ENCODE peak calls at places on chromosomes 13 and 19, in seven cellular contexts. One of them, this sample, is unnamed.

GRCh38 chr19:11747277-11747676 is 8.5 kb upstream of the ZNF823 start:
- DNase-seq in activated CD4-positive, alpha-beta memory T cell treated with anti-CD3 and anti-CD28 coated beads, Interleukin-2, amount 10 ng/mL, durations not matched to agents 7 days and 5 days: no peak
- DNase-seq in heart right ventricle: no peak
- DNase-seq in activated T-helper 2 cell treated with anti-CD3 and anti-CD28 coated beads, Interferon-gamma antibody, Interleukin-2, Interleukin-4, amounts not matched to agents 10 μg/mL and 5 μg/mL and 100 μg/mL, durations not matched to agents 14 hours and 24 hours and 36 hours: no peak
- DNase-seq in lung: no peak
- DNase-seq in stomach: no peak
- DNase-seq in MM.1S: no peak
- DNase-seq in this sample: no peak

GRCh38 chr19:56088454-56089215 is 32.5 kb downstream of the ZNF787 start:
- DNase-seq in activated CD4-positive, alpha-beta memory T cell treated with anti-CD3 and anti-CD28 coated beads, Interleukin-2, amount 10 ng/mL, durations not matched to agents 7 days and 5 days: no peak
- DNase-seq in heart right ventricle: no peak
- DNase-seq in activated T-helper 2 cell treated with anti-CD3 and anti-CD28 coated beads, Interferon-gamma antibody, Interleukin-2, Interleukin-4, amounts not matched to agents 10 μg/mL and 5 μg/mL and 100 μg/mL, durations not matched to agents 14 hours and 24 hours and 36 hours: no peak
- DNase-seq in lung: no peak
- DNase-seq in stomach: no peak
- DNase-seq in MM.1S: no peak
- DNase-seq in this sample: no peak

GRCh38 chr19:4976412-4977298 is 7.7 kb downstream of the KDM4B start:
- DNase-seq in activated CD4-positive, alpha-beta memory T cell treated with anti-CD3 and anti-CD28 coated beads, Interleukin-2, amount 10 ng/mL, durations not matched to agents 7 days and 5 days: no peak
- DNase-seq in heart right ventricle: peak
- DNase-seq in activated T-helper 2 cell treated with anti-CD3 and anti-CD28 coated beads, Interferon-gamma antibody, Interleukin-2, Interleukin-4, amounts not matched to agents 10 μg/mL and 5 μg/mL and 100 μg/mL, durations not matched to agents 14 hours and 24 hours and 36 hours: no peak
- DNase-seq in lung: peak
- DNase-seq in stomach: peak
- DNase-seq in MM.1S: no peak
- DNase-seq in this sample: no peak

GRCh38 chr13:31891472-31891871 is 140.1 kb upstream of the FRY start:
- DNase-seq in activated CD4-positive, alpha-beta memory T cell treated with anti-CD3 and anti-CD28 coated beads, Interleukin-2, amount 10 ng/mL, durations not matched to agents 7 days and 5 days: no peak
- DNase-seq in heart right ventricle: no peak
- DNase-seq in activated T-helper 2 cell treated with anti-CD3 and anti-CD28 coated beads, Interferon-gamma antibody, Interleukin-2, Interleukin-4, amounts not matched to agents 10 μg/mL and 5 μg/mL and 100 μg/mL, durations not matched to agents 14 hours and 24 hours and 36 hours: no peak
- DNase-seq in lung: peak
- DNase-seq in stomach: peak
- DNase-seq in MM.1S: no peak
- DNase-seq in this sample: no peak

GRCh38 chr19:55031178-55031577 is 6.9 kb downstream of the GP6 start:
- DNase-seq in activated CD4-positive, alpha-beta memory T cell treated with anti-CD3 and anti-CD28 coated beads, Interleukin-2, amount 10 ng/mL, durations not matched to agents 7 days and 5 days: no peak
- DNase-seq in heart right ventricle: no peak
- DNase-seq in activated T-helper 2 cell treated with anti-CD3 and anti-CD28 coated beads, Interferon-gamma antibody, Interleukin-2, Interleukin-4, amounts not matched to agents 10 μg/mL and 5 μg/mL and 100 μg/mL, durations not matched to agents 14 hours and 24 hours and 36 hours: no peak
- DNase-seq in lung: no peak
- DNase-seq in stomach: no peak
- DNase-seq in MM.1S: no peak
- DNase-seq in this sample: no peak

GRCh38 chr19:17406039-17406886 is 833 bp upstream of the BST2 start:
- DNase-seq in activated CD4-positive, alpha-beta memory T cell treated with anti-CD3 and anti-CD28 coated beads, Interleukin-2, amount 10 ng/mL, durations not matched to agents 7 days and 5 days: peak
- DNase-seq in heart right ventricle: no peak
- DNase-seq in activated T-helper 2 cell treated with anti-CD3 and anti-CD28 coated beads, Interferon-gamma antibody, Interleukin-2, Interleukin-4, amounts not matched to agents 10 μg/mL and 5 μg/mL and 100 μg/mL, durations not matched to agents 14 hours and 24 hours and 36 hours: no peak
- DNase-seq in lung: no peak
- DNase-seq in stomach: no peak
- DNase-seq in MM.1S: peak
- DNase-seq in this sample: no peak

GRCh38 chr13:51318876-51319275 is 20.6 kb upstream of the SERPINE3 start:
- DNase-seq in activated CD4-positive, alpha-beta memory T cell treated with anti-CD3 and anti-CD28 coated beads, Interleukin-2, amount 10 ng/mL, durations not matched to agents 7 days and 5 days: no peak
- DNase-seq in heart right ventricle: no peak
- DNase-seq in activated T-helper 2 cell treated with anti-CD3 and anti-CD28 coated beads, Interferon-gamma antibody, Interleukin-2, Interleukin-4, amounts not matched to agents 10 μg/mL and 5 μg/mL and 100 μg/mL, durations not matched to agents 14 hours and 24 hours and 36 hours: no peak
- DNase-seq in lung: no peak
- DNase-seq in stomach: no peak
- DNase-seq in MM.1S: no peak
- DNase-seq in this sample: no peak

GRCh38 chr13:106156468-106156867 is 379.0 kb downstream of the EFNB2 start:
- DNase-seq in activated CD4-positive, alpha-beta memory T cell treated with anti-CD3 and anti-CD28 coated beads, Interleukin-2, amount 10 ng/mL, durations not matched to agents 7 days and 5 days: no peak
- DNase-seq in heart right ventricle: no peak
- DNase-seq in activated T-helper 2 cell treated with anti-CD3 and anti-CD28 coated beads, Interferon-gamma antibody, Interleukin-2, Interleukin-4, amounts not matched to agents 10 μg/mL and 5 μg/mL and 100 μg/mL, durations not matched to agents 14 hours and 24 hours and 36 hours: no peak
- DNase-seq in lung: no peak
- DNase-seq in stomach: no peak
- DNase-seq in MM.1S: no peak
- DNase-seq in this sample: no peak

GRCh38 chr19:39953915-39954314 is 17.1 kb upstream of the PSMC4 start:
- DNase-seq in activated CD4-positive, alpha-beta memory T cell treated with anti-CD3 and anti-CD28 coated beads, Interleukin-2, amount 10 ng/mL, durations not matched to agents 7 days and 5 days: no peak
- DNase-seq in heart right ventricle: no peak
- DNase-seq in activated T-helper 2 cell treated with anti-CD3 and anti-CD28 coated beads, Interferon-gamma antibody, Interleukin-2, Interleukin-4, amounts not matched to agents 10 μg/mL and 5 μg/mL and 100 μg/mL, durations not matched to agents 14 hours and 24 hours and 36 hours: no peak
- DNase-seq in lung: no peak
- DNase-seq in stomach: no peak
- DNase-seq in MM.1S: no peak
- DNase-seq in this sample: no peak

GRCh38 chr13:98202026-98202425 is 25.0 kb upstream of the RNF113B start:
- DNase-seq in activated CD4-positive, alpha-beta memory T cell treated with anti-CD3 and anti-CD28 coated beads, Interleukin-2, amount 10 ng/mL, durations not matched to agents 7 days and 5 days: no peak
- DNase-seq in heart right ventricle: no peak
- DNase-seq in activated T-helper 2 cell treated with anti-CD3 and anti-CD28 coated beads, Interferon-gamma antibody, Interleukin-2, Interleukin-4, amounts not matched to agents 10 μg/mL and 5 μg/mL and 100 μg/mL, durations not matched to agents 14 hours and 24 hours and 36 hours: no peak
- DNase-seq in lung: no peak
- DNase-seq in stomach: peak
- DNase-seq in MM.1S: no peak
- DNase-seq in this sample: no peak

GRCh38 chr13:28451482-28452217 is 43.3 kb downstream of the FLT1 start:
- DNase-seq in activated CD4-positive, alpha-beta memory T cell treated with anti-CD3 and anti-CD28 coated beads, Interleukin-2, amount 10 ng/mL, durations not matched to agents 7 days and 5 days: no peak
- DNase-seq in heart right ventricle: no peak
- DNase-seq in activated T-helper 2 cell treated with anti-CD3 and anti-CD28 coated beads, Interferon-gamma antibody, Interleukin-2, Interleukin-4, amounts not matched to agents 10 μg/mL and 5 μg/mL and 100 μg/mL, durations not matched to agents 14 hours and 24 hours and 36 hours: no peak
- DNase-seq in lung: no peak
- DNase-seq in stomach: no peak
- DNase-seq in MM.1S: no peak
- DNase-seq in this sample: no peak

GRCh38 chr13:110331362-110331761 is 24.3 kb downstream of the COL4A2 start:
- DNase-seq in activated CD4-positive, alpha-beta memory T cell treated with anti-CD3 and anti-CD28 coated beads, Interleukin-2, amount 10 ng/mL, durations not matched to agents 7 days and 5 days: no peak
- DNase-seq in heart right ventricle: no peak
- DNase-seq in activated T-helper 2 cell treated with anti-CD3 and anti-CD28 coated beads, Interferon-gamma antibody, Interleukin-2, Interleukin-4, amounts not matched to agents 10 μg/mL and 5 μg/mL and 100 μg/mL, durations not matched to agents 14 hours and 24 hours and 36 hours: no peak
- DNase-seq in lung: no peak
- DNase-seq in stomach: no peak
- DNase-seq in MM.1S: no peak
- DNase-seq in this sample: no peak

GRCh38 chr19:35100588-35101533 is 14.8 kb upstream of the FXYD3 start:
- DNase-seq in activated CD4-positive, alpha-beta memory T cell treated with anti-CD3 and anti-CD28 coated beads, Interleukin-2, amount 10 ng/mL, durations not matched to agents 7 days and 5 days: no peak
- DNase-seq in heart right ventricle: no peak
- DNase-seq in activated T-helper 2 cell treated with anti-CD3 and anti-CD28 coated beads, Interferon-gamma antibody, Interleukin-2, Interleukin-4, amounts not matched to agents 10 μg/mL and 5 μg/mL and 100 μg/mL, durations not matched to agents 14 hours and 24 hours and 36 hours: no peak
- DNase-seq in lung: no peak
- DNase-seq in stomach: no peak
- DNase-seq in MM.1S: no peak
- DNase-seq in this sample: no peak

GRCh38 chr13:44904982-44905381 is 84.3 kb downstream of the NUFIP1 start:
- DNase-seq in activated CD4-positive, alpha-beta memory T cell treated with anti-CD3 and anti-CD28 coated beads, Interleukin-2, amount 10 ng/mL, durations not matched to agents 7 days and 5 days: no peak
- DNase-seq in heart right ventricle: peak
- DNase-seq in activated T-helper 2 cell treated with anti-CD3 and anti-CD28 coated beads, Interferon-gamma antibody, Interleukin-2, Interleukin-4, amounts not matched to agents 10 μg/mL and 5 μg/mL and 100 μg/mL, durations not matched to agents 14 hours and 24 hours and 36 hours: no peak
- DNase-seq in lung: peak
- DNase-seq in stomach: peak
- DNase-seq in MM.1S: no peak
- DNase-seq in this sample: peak

GRCh38 chr19:10471909-10472308 is 31.2 kb downstream of the KEAP1 start:
- DNase-seq in activated CD4-positive, alpha-beta memory T cell treated with anti-CD3 and anti-CD28 coated beads, Interleukin-2, amount 10 ng/mL, durations not matched to agents 7 days and 5 days: no peak
- DNase-seq in heart right ventricle: no peak
- DNase-seq in activated T-helper 2 cell treated with anti-CD3 and anti-CD28 coated beads, Interferon-gamma antibody, Interleukin-2, Interleukin-4, amounts not matched to agents 10 μg/mL and 5 μg/mL and 100 μg/mL, durations not matched to agents 14 hours and 24 hours and 36 hours: no peak
- DNase-seq in lung: no peak
- DNase-seq in stomach: no peak
- DNase-seq in MM.1S: peak
- DNase-seq in this sample: peak

GRCh38 chr13:94703271-94703670 is 9.1 kb downstream of the SOX21 start:
- DNase-seq in activated CD4-positive, alpha-beta memory T cell treated with anti-CD3 and anti-CD28 coated beads, Interleukin-2, amount 10 ng/mL, durations not matched to agents 7 days and 5 days: no peak
- DNase-seq in heart right ventricle: no peak
- DNase-seq in activated T-helper 2 cell treated with anti-CD3 and anti-CD28 coated beads, Interferon-gamma antibody, Interleukin-2, Interleukin-4, amounts not matched to agents 10 μg/mL and 5 μg/mL and 100 μg/mL, durations not matched to agents 14 hours and 24 hours and 36 hours: no peak
- DNase-seq in lung: no peak
- DNase-seq in stomach: no peak
- DNase-seq in MM.1S: no peak
- DNase-seq in this sample: no peak